ENCODE peak calls at places on chromosomes 12 and 14, in ten cellular contexts. K, R, Z, G, L, W, H, M, P and C are unnamed samples.

GRCh38 chr14:103500148-103500990 is 22.3 kb downstream of the CKB start:
- DNase-seq in R (peak), H (peak), M (peak), W (peak), G (peak), Z (peak), L (peak), P (peak), K (peak), C (peak)

GRCh38 chr12:132492522-132492921 is 2.6 kb downstream of the FBRSL1 start:
- DNase-seq in H (no peak), Z (no peak), P (no peak), K (no peak), W (peak), M (no peak), L (no peak), G (no peak), R (no peak), C (no peak)

GRCh38 chr14:32694795-32695449 is 243.8 kb upstream of the NPAS3 start:
- DNase-seq in R (no peak), M (no peak), H (no peak), P (peak), K (no peak), L (no peak), W (no peak), G (no peak), Z (no peak), C (no peak)

GRCh38 chr12:122102331-122102730 is 23.8 kb downstream of the MLXIP start:
- DNase-seq in H (no peak), P (no peak), R (peak), Z (no peak), M (no peak), G (no peak), K (no peak), L (no peak), W (no peak), C (no peak)

GRCh38 chr12:6775185-6775770 is 3.0 kb downstream of the LAG3 start:
- DNase-seq in H (no peak), K (no peak), Z (no peak), L (no peak), P (no peak), M (no peak), R (no peak), G (no peak), W (no peak), C (no peak)

GRCh38 chr12:123748661-123749060 is 13.4 kb upstream of the DNAH10 start:
- DNase-seq in R (no peak), P (no peak), L (no peak), W (no peak), Z (no peak), M (no peak), G (no peak), K (no peak), H (no peak), C (no peak)

GRCh38 chr12:53200458-53201169 is 6.4 kb downstream of the ITGB7 start:
- DNase-seq in Z (no peak), L (no peak), K (no peak), R (peak), G (no peak), P (no peak), H (no peak), W (no peak), M (no peak), C (no peak)

GRCh38 chr14:104001003-104001402 is 58.7 kb upstream of the RD3L start:
- DNase-seq in Z (peak), G (no peak), P (no peak), H (no peak), K (peak), L (no peak), W (no peak), M (no peak), R (peak), C (no peak)

GRCh38 chr14:101478796-101479410 is 82.4 kb upstream of the DIO3 start:
- DNase-seq in R (no peak), H (no peak), L (no peak), M (no peak), K (no peak), Z (no peak), W (no peak), G (no peak), P (no peak), C (no peak)

GRCh38 chr14:80446356-80446755 is 235.1 kb upstream of the DIO2 start:
- DNase-seq in Z (no peak), H (no peak), P (no peak), R (no peak), M (no peak), K (no peak), G (no peak), L (no peak), W (no peak), C (no peak)

GRCh38 chr12:1083888-1084262 is 92.9 kb downstream of the ERC1 start:
- DNase-seq in H (peak), L (no peak), M (no peak), Z (no peak), K (no peak), P (peak), R (peak), W (peak), G (no peak), C (no peak)

GRCh38 chr14:34137001-34137400 is 186.1 kb upstream of the EGLN3 start:
- DNase-seq in G (no peak), H (no peak), L (no peak), K (no peak), Z (no peak), P (peak), M (no peak), W (no peak), R (no peak), C (no peak)

GRCh38 chr12:55682087-55682796 is 25.5 kb downstream of the ITGA7 start:
- DNase-seq in H (no peak), P (no peak), K (no peak), W (no peak), G (no peak), M (no peak), Z (no peak), L (no peak), R (no peak), C (no peak)

GRCh38 chr14:91793704-91794103 is 61.8 kb upstream of the CATSPERB start:
- DNase-seq in R (no peak), M (no peak), W (no peak), G (no peak), K (no peak), P (no peak), Z (no peak), L (no peak), H (no peak), C (no peak)

GRCh38 chr14:32419429-32419828 is 90.3 kb downstream of the AKAP6 start:
- DNase-seq in G (no peak), H (no peak), R (no peak), Z (no peak), W (no peak), M (no peak), P (no peak), L (no peak), K (no peak), C (no peak)

GRCh38 chr12:78293039-78293686 is 462.5 kb downstream of the NAV3 start:
- DNase-seq in P (no peak), G (no peak), K (no peak), L (no peak), R (no peak), H (no peak), W (no peak), M (no peak), Z (no peak), C (no peak)

GRCh38 chr12:32444895-32445294 is 45.5 kb downstream of the FGD4 start:
- DNase-seq in G (no peak), P (peak), W (no peak), M (no peak), L (no peak), K (no peak), H (no peak), R (no peak), Z (no peak), C (no peak)

GRCh38 chr12:101097829-101098580 is 112.0 kb downstream of the SLC5A8 start:
- DNase-seq in K (no peak), W (no peak), P (no peak), G (no peak), R (no peak), L (no peak), Z (no peak), H (no peak), M (no peak), C (no peak)

GRCh38 chr12:53004582-53004981 is 1.7 kb upstream of the EIF4B start:
- DNase-seq in Z (no peak), W (no peak), L (no peak), M (no peak), R (peak), P (no peak), G (no peak), H (no peak), K (no peak), C (no peak)

GRCh38 chr12:49298160-49298559 is 3.2 kb downstream of the PRPH start:
- DNase-seq in H (no peak), R (no peak), P (no peak), M (no peak), L (no peak), W (no peak), K (no peak), Z (peak), G (no peak), C (peak)

GRCh38 chr14:52706286-52706685 is 714 bp upstream of the PSMC6 start:
- DNase-seq in H (no peak), Z (peak), W (no peak), R (peak), G (no peak), K (no peak), L (no peak), P (no peak), M (no peak), C (no peak)

GRCh38 chr12:56723889-56724659 is 1.0 kb downstream of the NACA start:
- DNase-seq in K (no peak), L (peak), Z (no peak), G (peak), M (no peak), R (no peak), H (no peak), W (no peak), P (no peak), C (no peak)

GRCh38 chr14:22882529-22883190 is 362 bp upstream of the REM2 start:
- DNase-seq in R (peak), M (no peak), G (no peak), H (peak), P (peak), L (no peak), W (peak), K (peak), Z (peak), C (peak)

GRCh38 chr12:10717410-10717809 is 5.7 kb downstream of the YBX3 start:
- DNase-seq in P (no peak), K (peak), R (no peak), W (no peak), H (no peak), L (no peak), Z (no peak), M (no peak), G (no peak), C (no peak)

GRCh38 chr14:64502476-64503183 is 1.0 kb downstream of the ZBTB25 start:
- DNase-seq in W (peak), Z (no peak), M (no peak), R (peak), G (no peak), K (no peak), L (no peak), P (no peak), H (no peak), C (no peak)

GRCh38 chr14:101824339-101824727 is 62.8 kb downstream of the PPP2R5C start:
- DNase-seq in M (no peak), L (no peak), K (no peak), W (no peak), P (no peak), R (peak), Z (no peak), H (no peak), G (no peak), C (no peak)

GRCh38 chr14:61505815-61506809 is 184.7 kb downstream of the PRKCH start:
- DNase-seq in R (no peak), L (no peak), M (no peak), P (no peak), H (no peak), K (no peak), W (no peak), Z (no peak), G (no peak), C (no peak)

GRCh38 chr12:58425481-58426392 is 484.4 kb downstream of the ATP23 start:
- DNase-seq in W (no peak), H (peak), Z (no peak), P (no peak), L (no peak), G (no peak), K (no peak), R (no peak), M (no peak), C (no peak)

GRCh38 chr12:1595690-1596347 is 1.4 kb upstream of the FBXL14 start:
- DNase-seq in Z (no peak), G (no peak), R (no peak), W (no peak), L (no peak), H (no peak), P (no peak), M (no peak), K (no peak), C (no peak)

GRCh38 chr14:104277416-104278213 is 139.2 kb downstream of the KIF26A start:
- DNase-seq in K (no peak), L (no peak), G (no peak), W (no peak), H (no peak), M (no peak), Z (no peak), R (no peak), P (no peak), C (peak)

GRCh38 chr12:98744692-98745091 is 99.6 kb downstream of the APAF1 start:
- DNase-seq in G (peak), K (no peak), M (no peak), W (no peak), L (no peak), R (peak), Z (no peak), P (no peak), H (no peak), C (no peak)

GRCh38 chr12:51371295-51371953 is 19.8 kb downstream of the GALNT6 start:
- DNase-seq in W (no peak), G (no peak), P (no peak), Z (no peak), R (no peak), K (no peak), H (no peak), L (peak), M (no peak), C (no peak)

GRCh38 chr12:10636611-10637010 is 23.2 kb upstream of the MAGOHB start:
- DNase-seq in R (no peak), K (no peak), Z (no peak), W (no peak), M (no peak), H (no peak), G (no peak), P (no peak), L (no peak), C (no peak)

GRCh38 chr12:121955258-121956040 is 37.1 kb downstream of the CFAP251 start:
- DNase-seq in L (no peak), M (no peak), P (no peak), G (no peak), Z (peak), H (no peak), K (no peak), R (peak), W (no peak), C (no peak)

GRCh38 chr14:82872494-82872893 is 1338.8 kb upstream of the SEL1L start:
- DNase-seq in P (no peak), H (no peak), G (no peak), W (no peak), Z (no peak), K (no peak), M (no peak), L (no peak), R (peak), C (no peak)

GRCh38 chr14:68734231-68734732 is 58.6 kb downstream of the ZFP36L1 start:
- DNase-seq in W (no peak), R (no peak), P (no peak), H (no peak), M (no peak), G (no peak), L (no peak), K (no peak), Z (no peak), C (no peak)